ENCODE peak calls at places on chromosome 2, in seven cellular contexts. J is GM23248; L is astrocyte of the cerebellum; X is activated CD4-positive, alpha-beta T cell treated with anti-CD3 and anti-CD28 coated beads, Interleukin-2, amount 50 U/mL, for 1 hour; O is AG20443; T is stimulated activated CD8-positive, alpha-beta memory T cell treated with anti-CD3 and anti-CD28 coated beads, Interleukin-12 subunit alpha, Interleukin-12 subunit beta, amount 100 ng/mL, for 4 hours; Q is T1000. H is an unnamed sample.

GRCh38 chr2:218091743-218092142 is 22.7 kb downstream of the RUFY4 start:
- DNase-seq in O (peak), J (no peak), T (no peak), Q (no peak), X (no peak), L (no peak), H (no peak)

GRCh38 chr2:35080231-35080905 is 1275.2 kb upstream of the CRIM1 start:
- DNase-seq in L (peak), J (peak), T (no peak), Q (no peak), X (no peak), O (no peak), H (no peak)

GRCh38 chr2:241762933-241763369 is 13.7 kb upstream of the GAL3ST2 start:
- DNase-seq in J (no peak), L (no peak), T (peak), X (peak), O (no peak), Q (no peak), H (no peak)

GRCh38 chr2:238652771-238653157 is 195.1 kb upstream of the TWIST2 start:
- DNase-seq in T (no peak), J (no peak), X (no peak), L (no peak), Q (no peak), O (no peak), H (no peak)

GRCh38 chr2:24083567-24084385 is 858 bp downstream of the TP53I3 start:
- DNase-seq in J (peak), X (peak), L (peak), Q (no peak), O (peak), T (no peak), H (peak)

GRCh38 chr2:100924122-100924519 is 78.0 kb upstream of the RPL31 start:
- DNase-seq in J (peak), L (no peak), T (no peak), O (no peak), Q (no peak), X (no peak), H (no peak)

GRCh38 chr2:197677483-197677882 is 2.1 kb upstream of the RFTN2 start:
- DNase-seq in O (peak), X (no peak), L (no peak), J (peak), T (no peak), Q (no peak), H (no peak)

GRCh38 chr2:233371608-233372007 is 17.3 kb downstream of the DGKD start:
- DNase-seq in O (no peak), Q (no peak), L (no peak), T (no peak), X (no peak), J (no peak), H (no peak)

GRCh38 chr2:196286821-196287220 is 115.4 kb upstream of the STK17B start:
- DNase-seq in L (no peak), J (no peak), X (no peak), T (no peak), O (no peak), Q (no peak), H (no peak)